ENCODE peak calls at places on chromosomes 12 and 14, in five cellular contexts. One of them, this sample, is unnamed.

GRCh38 chr12:26736563-26737486 is 96.2 kb downstream of the ITPR2 start:
- DNase-seq in CD4-positive, alpha-beta T cell: no peak
- DNase-seq in AG20443: no peak
- DNase-seq in Peyer's patch: no peak
- DNase-seq in adipocyte: peak
- DNase-seq in this sample: no peak

GRCh38 chr14:75523771-75524171 is 1.5 kb downstream of the BATF start:
- DNase-seq in CD4-positive, alpha-beta T cell: no peak
- DNase-seq in AG20443: no peak
- DNase-seq in Peyer's patch: peak
- DNase-seq in adipocyte: no peak
- DNase-seq in this sample: no peak

GRCh38 chr12:2198088-2198501 is 145.3 kb downstream of the CACNA1C start:
- DNase-seq in CD4-positive, alpha-beta T cell: no peak
- DNase-seq in AG20443: peak
- DNase-seq in Peyer's patch: no peak
- DNase-seq in adipocyte: peak
- DNase-seq in this sample: peak

GRCh38 chr12:76426160-76426559 is 77.9 kb upstream of the BBS10 start:
- DNase-seq in CD4-positive, alpha-beta T cell: no peak
- DNase-seq in AG20443: no peak
- DNase-seq in Peyer's patch: no peak
- DNase-seq in adipocyte: no peak
- DNase-seq in this sample: no peak

GRCh38 chr14:80269338-80269935 is 58.1 kb upstream of the DIO2 start:
- DNase-seq in CD4-positive, alpha-beta T cell: no peak
- DNase-seq in AG20443: no peak
- DNase-seq in Peyer's patch: no peak
- DNase-seq in adipocyte: peak
- DNase-seq in this sample: peak

GRCh38 chr14:100859781-100860180 is 33.9 kb downstream of the MEG3 start:
- DNase-seq in CD4-positive, alpha-beta T cell: no peak
- DNase-seq in AG20443: no peak
- DNase-seq in Peyer's patch: no peak
- DNase-seq in adipocyte: no peak
- DNase-seq in this sample: no peak

GRCh38 chr12:91098942-91099341 is 12.4 kb downstream of the LUM start:
- DNase-seq in CD4-positive, alpha-beta T cell: no peak
- DNase-seq in AG20443: peak
- DNase-seq in Peyer's patch: peak
- DNase-seq in adipocyte: peak
- DNase-seq in this sample: peak

GRCh38 chr12:72323881-72324280 is 51.7 kb downstream of the TRHDE start:
- DNase-seq in CD4-positive, alpha-beta T cell: no peak
- DNase-seq in AG20443: no peak
- DNase-seq in Peyer's patch: no peak
- DNase-seq in adipocyte: peak
- DNase-seq in this sample: peak

GRCh38 chr12:26523708-26524150 is 309.3 kb downstream of the ITPR2 start:
- DNase-seq in CD4-positive, alpha-beta T cell: no peak
- DNase-seq in AG20443: peak
- DNase-seq in Peyer's patch: peak
- DNase-seq in adipocyte: peak
- DNase-seq in this sample: peak

GRCh38 chr12:120439646-120440247 is 1.8 kb downstream of the COX6A1 start:
- DNase-seq in CD4-positive, alpha-beta T cell: peak
- DNase-seq in AG20443: peak
- DNase-seq in Peyer's patch: peak
- DNase-seq in adipocyte: peak
- DNase-seq in this sample: peak

This sample was measured in fibroblast of villous mesenchyme.